ENCODE peak calls at places on chromosomes 2 and 18, in eight cellular contexts. N is endodermal cell; S is astrocyte; Y is fibroblast of lung; I is GM12878; Q is cardiac fibroblast; K is astrocyte of the spinal cord; R is CD8-positive, alpha-beta T cell. F is an unnamed sample.

GRCh38 chr2:17661460-17661859 is 92.2 kb downstream of the SMC6 start:
- DNase-seq in N (no peak), S (no peak), Y (no peak), I (no peak), Q (no peak), K (no peak), R (no peak), F (no peak)

GRCh38 chr2:64354857-64355680 is 98.9 kb upstream of the LGALSL start:
- DNase-seq in N (no peak), S (peak; percentile 93), Y (peak; percentile 59), I (no peak), Q (peak; percentile 81), K (peak; percentile 72), R (no peak), F (peak; percentile 64)

GRCh38 chr2:133640103-133640502 is 71.8 kb upstream of the NCKAP5 start:
- DNase-seq in N (no peak), S (no peak), Y (no peak), I (no peak), Q (no peak), K (no peak), R (no peak), F (no peak)

GRCh38 chr2:27587025-27587424 is 4.2 kb downstream of the ZNF512 start:
- DNase-seq in N (no peak), S (no peak), Y (no peak), I (no peak), Q (no peak), K (no peak), R (no peak), F (no peak)

GRCh38 chr2:43225093-43225787 is 1.2 kb downstream of the ZFP36L2 start:
- DNase-seq in N (peak; percentile 78), S (peak; percentile 57), Y (peak; percentile 87), I (no peak), Q (peak; percentile 75), K (peak; percentile 78), R (peak; percentile 69), F (peak; percentile 79)

GRCh38 chr2:196750977-196751631 is 48.4 kb downstream of the GTF3C3 start:
- DNase-seq in N (peak; percentile 93), S (peak; percentile 40), Y (peak; percentile 73), I (peak; percentile 30), Q (peak; percentile 84), K (peak; percentile 67), R (peak; percentile 49), F (peak; percentile 81)

GRCh38 chr2:189698020-189698887 is 23.8 kb downstream of the ANKAR start:
- DNase-seq in N (peak; percentile 85), S (peak; percentile 10), Y (peak; percentile 70), I (no peak), Q (peak; percentile 73), K (peak; percentile 75), R (peak; percentile 49), F (peak; percentile 69)

GRCh38 chr2:35365859-35366258 is 989.7 kb upstream of the CRIM1 start:
- DNase-seq in N (no peak), S (no peak), Y (no peak), I (no peak), Q (no peak), K (no peak), R (no peak), F (no peak)

GRCh38 chr2:72917138-72917874 is at the start of gene EMX1:
- DNase-seq in N (peak; percentile 97), S (no peak), Y (no peak), I (no peak), Q (no peak), K (no peak), R (peak; percentile 38), F (no peak)

GRCh38 chr18:10497350-10497749 is 28.5 kb upstream of the NAPG start:
- DNase-seq in N (no peak), S (peak; percentile 29), Y (no peak), I (no peak), Q (peak; percentile 28), K (no peak), R (no peak), F (peak; percentile 39)

GRCh38 chr18:904135-905090 is at the start of gene ADCYAP1:
- DNase-seq in N (peak; percentile 85), S (no peak), Y (no peak), I (no peak), Q (peak; percentile 10), K (no peak), R (no peak), F (peak; percentile 21)

GRCh38 chr2:37920570-37920969 is 4.5 kb upstream of the RMDN2 start:
- DNase-seq in N (no peak), S (peak; percentile 88), Y (peak; percentile 61), I (no peak), Q (peak; percentile 82), K (peak; percentile 70), R (no peak), F (peak; percentile 82)

GRCh38 chr2:96819101-96819875 is 3.2 kb downstream of the CNNM3 start:
- DNase-seq in N (peak; percentile 68), S (no peak), Y (no peak), I (no peak), Q (no peak), K (no peak), R (no peak), F (no peak)

GRCh38 chr2:156430978-156431358 is 5.2 kb upstream of the GPD2 start:
- DNase-seq in N (no peak), S (peak; percentile 66), Y (peak; percentile 68), I (peak; percentile 75), Q (peak; percentile 70), K (peak; percentile 71), R (no peak), F (peak; percentile 62)

GRCh38 chr2:132366787-132367186 is 49.8 kb upstream of the GPR39 start:
- DNase-seq in N (no peak), S (no peak), Y (no peak), I (no peak), Q (no peak), K (no peak), R (no peak), F (no peak)

GRCh38 chr2:27798476-27798875 is 27.0 kb downstream of the MRPL33 start:
- DNase-seq in N (no peak), S (no peak), Y (no peak), I (no peak), Q (no peak), K (no peak), R (no peak), F (no peak)

GRCh38 chr18:79345366-79345765 is 50.4 kb upstream of the NFATC1 start:
- DNase-seq in N (peak; percentile 22), S (no peak), Y (no peak), I (no peak), Q (no peak), K (no peak), R (no peak), F (no peak)

GRCh38 chr2:37984589-37984988 is 59.5 kb downstream of the RMDN2 start:
- DNase-seq in N (no peak), S (peak; percentile 5), Y (peak; percentile 71), I (no peak), Q (peak; percentile 60), K (peak; percentile 54), R (no peak), F (peak; percentile 57)

GRCh38 chr18:77617681-77618080 is 368.0 kb downstream of the GALR1 start:
- DNase-seq in N (no peak), S (peak; percentile 3), Y (no peak), I (no peak), Q (no peak), K (peak; percentile 3), R (no peak), F (no peak)

GRCh38 chr2:31168291-31168690 is 30.1 kb upstream of the GALNT14 start:
- DNase-seq in N (no peak), S (no peak), Y (no peak), I (no peak), Q (peak; percentile 3), K (no peak), R (no peak), F (no peak)

GRCh38 chr2:47345584-47345913 is 57.4 kb upstream of the MSH2 start:
- DNase-seq in N (no peak), S (no peak), Y (no peak), I (no peak), Q (no peak), K (no peak), R (no peak), F (no peak)

GRCh38 chr2:47339745-47340541 is 63.0 kb upstream of the MSH2 start:
- DNase-seq in N (no peak), S (peak; percentile 26), Y (no peak), I (no peak), Q (peak; percentile 81), K (no peak), R (no peak), F (peak; percentile 43)

GRCh38 chr2:47346107-47346506 is 56.8 kb upstream of the MSH2 start:
- DNase-seq in N (peak; percentile 68), S (no peak), Y (no peak), I (no peak), Q (no peak), K (no peak), R (no peak), F (no peak)

GRCh38 chr2:47346669-47347068 is 56.3 kb upstream of the MSH2 start:
- DNase-seq in N (no peak), S (no peak), Y (no peak), I (no peak), Q (no peak), K (no peak), R (no peak), F (no peak)

GRCh38 chr2:47344890-47345583 is 57.9 kb upstream of the MSH2 start:
- DNase-seq in N (peak; percentile 99), S (peak; percentile 80), Y (peak; percentile 73), I (no peak), Q (peak; percentile 52), K (peak; percentile 87), R (no peak), F (peak; percentile 60)
- H3K4me3 ChIP-seq in N (peak overlapping the region; percentile 91), S (peak overlapping the region; percentile 62), Y (peak overlapping the region; percentile 24), I (no peak overlapping the region), Q (peak overlapping the region; percentile 17), K (peak overlapping the region; percentile 46), R (no peak overlapping the region), F (peak overlapping the region; percentile 35)

GRCh38 chr2:223760838-223761502 is 76.4 kb downstream of the AP1S3 start:
- DNase-seq in N (peak; percentile 64), S (peak; percentile 88), Y (peak; percentile 77), I (peak; percentile 53), Q (peak; percentile 89), K (peak; percentile 88), R (peak; percentile 75), F (peak; percentile 68)
- TF ChIP-seq CTCF in N (peak; percentile 65), S (peak; percentile 27), Y (no peak), I (peak; percentile 30), Q (no peak), K (peak; percentile 43), R (peak; percentile 24), F (peak; percentile 14)

GRCh38 chr2:160252278-160252887 is 52.3 kb upstream of the ITGB6 start:
- DNase-seq in N (no peak), S (no peak), Y (peak; percentile 58), I (no peak), Q (peak; percentile 72), K (peak; percentile 68), R (no peak), F (peak; percentile 68)
- H3K4me3 ChIP-seq in N (no peak overlapping the region), S (no peak overlapping the region), Y (no peak overlapping the region), I (no peak overlapping the region), Q (no peak overlapping the region), K (no peak overlapping the region), R (no peak overlapping the region), F (no peak overlapping the region)

GRCh38 chr18:33744032-33744697 is 166.1 kb downstream of the ASXL3 start:
- DNase-seq in N (peak; percentile 58), S (no peak), Y (no peak), I (no peak), Q (no peak), K (no peak), R (no peak), F (no peak)
- TF ChIP-seq CTCF in N (peak; percentile 68), S (peak; percentile 3), Y (no peak), I (no peak), Q (no peak), K (peak; percentile 23), R (no peak), F (no peak)